ENCODE peak calls at places on chromosomes 13 and 19, in seven cellular contexts. Y, D, I, M, W, T and K are unnamed samples.

GRCh38 chr19:2207991-2208860 is 27.9 kb downstream of the PLEKHJ1 start:
- ATAC-seq in Y (no peak), D (peak), I (peak), M (peak), W (peak), T (no peak), K (peak)

GRCh38 chr19:10885241-10886169 is 14.2 kb downstream of the CARM1 start:
- ATAC-seq in Y (no peak), D (no peak), I (no peak), M (no peak), W (no peak), T (no peak), K (no peak)

GRCh38 chr19:2675892-2676291 is 26.6 kb downstream of the GNG7 start:
- ATAC-seq in Y (no peak), D (no peak), I (no peak), M (no peak), W (no peak), T (no peak), K (no peak)

GRCh38 chr19:55305491-55305890 is 19.6 kb downstream of the TMEM150B start:
- ATAC-seq in Y (peak), D (peak), I (peak), M (no peak), W (peak), T (peak), K (peak)

GRCh38 chr13:93818345-93818744 is 591.7 kb downstream of the GPC6 start:
- ATAC-seq in Y (no peak), D (no peak), I (no peak), M (no peak), W (no peak), T (no peak), K (no peak)

GRCh38 chr13:67769987-67770341 is 539.8 kb upstream of the PCDH9 start:
- ATAC-seq in Y (no peak), D (no peak), I (no peak), M (no peak), W (no peak), T (no peak), K (no peak)

GRCh38 chr13:48542138-48542537 is 9.3 kb upstream of the RCBTB2 start:
- ATAC-seq in Y (peak), D (no peak), I (no peak), M (no peak), W (no peak), T (peak), K (no peak)

GRCh38 chr13:24650157-24650556 is 30.1 kb upstream of the ATP12A start:
- ATAC-seq in Y (no peak), D (no peak), I (no peak), M (no peak), W (no peak), T (no peak), K (no peak)

GRCh38 chr13:99027661-99028425 is 50.0 kb upstream of the DOCK9 start:
- ATAC-seq in Y (no peak), D (no peak), I (no peak), M (no peak), W (no peak), T (no peak), K (no peak)

GRCh38 chr13:113726961-113727411 is 32.0 kb upstream of the TMEM255B start:
- ATAC-seq in Y (no peak), D (no peak), I (no peak), M (no peak), W (no peak), T (peak), K (no peak)

GRCh38 chr19:33740811-33741396 is 55.8 kb upstream of the KCTD15 start:
- ATAC-seq in Y (peak), D (peak), I (no peak), M (no peak), W (peak), T (no peak), K (no peak)

GRCh38 chr19:28541602-28542393 is 671.2 kb downstream of the UQCRFS1 start:
- ATAC-seq in Y (no peak), D (no peak), I (no peak), M (no peak), W (peak), T (no peak), K (no peak)

GRCh38 chr13:39483326-39483725 is 119.7 kb downstream of the LHFPL6 start:
- ATAC-seq in Y (no peak), D (no peak), I (no peak), M (no peak), W (no peak), T (no peak), K (no peak)

GRCh38 chr13:52776726-52777125 is 37.1 kb upstream of the CNMD start:
- ATAC-seq in Y (no peak), D (no peak), I (no peak), M (no peak), W (no peak), T (no peak), K (no peak)

GRCh38 chr13:32284927-32285632 is 30.1 kb downstream of the ZAR1L start:
- ATAC-seq in Y (peak), D (no peak), I (no peak), M (peak), W (no peak), T (peak), K (peak)

GRCh38 chr19:27744926-27745844 is 1467.8 kb downstream of the UQCRFS1 start:
- ATAC-seq in Y (no peak), D (no peak), I (no peak), M (no peak), W (no peak), T (peak), K (no peak)

GRCh38 chr13:37755349-37755748 is 114.2 kb downstream of the TRPC4 start:
- ATAC-seq in Y (no peak), D (no peak), I (no peak), M (no peak), W (no peak), T (no peak), K (no peak)

GRCh38 chr19:51372649-51373504 is at the start of gene NKG7:
- ATAC-seq in Y (no peak), D (no peak), I (peak), M (no peak), W (no peak), T (no peak), K (no peak)

GRCh38 chr19:19600793-19601346 is 17.6 kb downstream of the PBX4 start:
- ATAC-seq in Y (no peak), D (no peak), I (no peak), M (no peak), W (no peak), T (no peak), K (no peak)

GRCh38 chr13:41196620-41197019 is 2.3 kb upstream of the KBTBD7 start:
- ATAC-seq in Y (no peak), D (no peak), I (no peak), M (no peak), W (no peak), T (no peak), K (no peak)

GRCh38 chr19:51784922-51785690 is 9.9 kb upstream of the FPR3 start:
- ATAC-seq in Y (no peak), D (no peak), I (peak), M (no peak), W (peak), T (no peak), K (peak)

GRCh38 chr13:54133721-54134120 is 1105.1 kb downstream of the OLFM4 start:
- ATAC-seq in Y (no peak), D (no peak), I (no peak), M (no peak), W (no peak), T (no peak), K (no peak)

GRCh38 chr19:55133639-55134444 is 15.2 kb downstream of the TNNT1 start:
- ATAC-seq in Y (no peak), D (no peak), I (peak), M (no peak), W (peak), T (no peak), K (no peak)

GRCh38 chr19:29120471-29120870 is 92.5 kb downstream of the UQCRFS1 start:
- ATAC-seq in Y (no peak), D (no peak), I (no peak), M (no peak), W (no peak), T (no peak), K (no peak)

GRCh38 chr19:17420267-17420924 is 549 bp downstream of the MVB12A start:
- ATAC-seq in Y (peak), D (peak), I (peak), M (peak), W (no peak), T (peak), K (peak)

GRCh38 chr13:66835040-66835628 is 395.0 kb downstream of the PCDH9 start:
- ATAC-seq in Y (peak), D (peak), I (no peak), M (no peak), W (peak), T (peak), K (peak)

GRCh38 chr13:101267656-101268055 is 148.7 kb downstream of the NALCN start:
- ATAC-seq in Y (no peak), D (no peak), I (no peak), M (no peak), W (no peak), T (no peak), K (no peak)

GRCh38 chr19:23343434-23344010 is 51.7 kb downstream of the ZNF91 start:
- ATAC-seq in Y (no peak), D (no peak), I (no peak), M (no peak), W (no peak), T (no peak), K (no peak)

GRCh38 chr19:23346696-23347095 is 48.6 kb downstream of the ZNF91 start:
- ATAC-seq in Y (no peak), D (no peak), I (no peak), M (no peak), W (no peak), T (no peak), K (no peak)

GRCh38 chr19:23351806-23352205 is 43.5 kb downstream of the ZNF91 start:
- ATAC-seq in Y (no peak), D (no peak), I (no peak), M (no peak), W (no peak), T (no peak), K (no peak)

DNA sequence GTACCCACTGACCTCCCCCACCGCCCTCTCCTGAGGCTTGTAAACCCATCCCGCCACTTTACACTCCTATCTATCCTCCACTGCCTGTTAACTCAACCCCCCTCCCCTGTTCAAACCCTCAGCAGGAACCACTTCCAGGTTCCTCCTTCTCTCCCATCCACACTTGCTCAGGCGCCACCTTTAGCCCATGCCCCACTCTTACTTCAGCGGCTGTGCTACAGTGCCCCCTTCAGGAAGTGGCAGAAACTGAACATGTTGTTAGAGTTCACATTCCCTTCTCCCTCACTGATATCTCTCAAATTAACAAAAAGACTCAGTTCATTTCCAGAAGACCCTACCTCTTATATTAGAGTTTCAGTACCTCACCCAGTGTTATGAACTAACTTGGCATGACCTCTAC is 49.4 kb downstream of the ZNF91 start:
- ATAC-seq in Y (no peak), D (no peak), I (no peak), M (no peak), W (no peak), T (no peak), K (no peak)
- TF ChIP-seq CTCF in Y (no peak), D (no peak), I (no peak), M (no peak), W (peak), T (no peak), K (no peak)

GRCh38 chr19:45443462-45444317 is 20.0 kb upstream of the ERCC1 start:
- ATAC-seq in Y (peak), D (peak), I (peak), M (peak), W (peak), T (peak), K (peak)
- TF ChIP-seq POLR2A in Y (no peak), D (peak), I (no peak), M (peak), W (peak), T (peak), K (peak)

GRCh38 chr19:49684251-49684982 is 5.0 kb upstream of the ADM5 start:
- ATAC-seq in Y (peak), D (peak), I (peak), M (no peak), W (peak), T (no peak), K (no peak)
- TF ChIP-seq CTCF in Y (peak), D (peak), I (peak), M (no peak), W (peak), T (peak), K (peak)

GRCh38 chr13:29923554-29924481 is 73.4 kb upstream of the UBL3 start:
- ATAC-seq in Y (peak), D (peak), I (peak), M (peak), W (peak), T (peak), K (peak)
- TF ChIP-seq POLR2A in Y (no peak), D (no peak), I (no peak), M (peak), W (no peak), T (no peak), K (no peak)

GRCh38 chr13:50726164-50726563 is 117.3 kb downstream of the DLEU7 start:
- ATAC-seq in Y (no peak), D (no peak), I (no peak), M (no peak), W (no peak), T (no peak), K (no peak)

GRCh38 chr13:50722437-50723125 is 120.9 kb downstream of the DLEU7 start:
- ATAC-seq in Y (no peak), D (no peak), I (no peak), M (no peak), W (no peak), T (no peak), K (no peak)

GRCh38 chr13:50721664-50721976 is 121.9 kb downstream of the DLEU7 start:
- ATAC-seq in Y (no peak), D (no peak), I (no peak), M (no peak), W (no peak), T (no peak), K (no peak)

GRCh38 chr13:50724913-50725312 is 118.6 kb downstream of the DLEU7 start:
- ATAC-seq in Y (no peak), D (no peak), I (no peak), M (no peak), W (no peak), T (no peak), K (no peak)

GRCh38 chr13:50724438-50724837 is 119.1 kb downstream of the DLEU7 start:
- ATAC-seq in Y (no peak), D (no peak), I (no peak), M (no peak), W (no peak), T (no peak), K (no peak)
- TF ChIP-seq CTCF in Y (no peak), D (no peak), I (no peak), M (no peak), W (no peak), T (no peak), K (no peak)

GRCh38 chr19:43619262-43620060 is at the start of gene ZNF428:
- ATAC-seq in Y (peak), D (peak), I (peak), M (peak), W (peak), T (peak), K (peak)
- TF ChIP-seq POLR2A in Y (peak), D (peak), I (peak), M (peak), W (peak), T (peak), K (peak)

DNA sequence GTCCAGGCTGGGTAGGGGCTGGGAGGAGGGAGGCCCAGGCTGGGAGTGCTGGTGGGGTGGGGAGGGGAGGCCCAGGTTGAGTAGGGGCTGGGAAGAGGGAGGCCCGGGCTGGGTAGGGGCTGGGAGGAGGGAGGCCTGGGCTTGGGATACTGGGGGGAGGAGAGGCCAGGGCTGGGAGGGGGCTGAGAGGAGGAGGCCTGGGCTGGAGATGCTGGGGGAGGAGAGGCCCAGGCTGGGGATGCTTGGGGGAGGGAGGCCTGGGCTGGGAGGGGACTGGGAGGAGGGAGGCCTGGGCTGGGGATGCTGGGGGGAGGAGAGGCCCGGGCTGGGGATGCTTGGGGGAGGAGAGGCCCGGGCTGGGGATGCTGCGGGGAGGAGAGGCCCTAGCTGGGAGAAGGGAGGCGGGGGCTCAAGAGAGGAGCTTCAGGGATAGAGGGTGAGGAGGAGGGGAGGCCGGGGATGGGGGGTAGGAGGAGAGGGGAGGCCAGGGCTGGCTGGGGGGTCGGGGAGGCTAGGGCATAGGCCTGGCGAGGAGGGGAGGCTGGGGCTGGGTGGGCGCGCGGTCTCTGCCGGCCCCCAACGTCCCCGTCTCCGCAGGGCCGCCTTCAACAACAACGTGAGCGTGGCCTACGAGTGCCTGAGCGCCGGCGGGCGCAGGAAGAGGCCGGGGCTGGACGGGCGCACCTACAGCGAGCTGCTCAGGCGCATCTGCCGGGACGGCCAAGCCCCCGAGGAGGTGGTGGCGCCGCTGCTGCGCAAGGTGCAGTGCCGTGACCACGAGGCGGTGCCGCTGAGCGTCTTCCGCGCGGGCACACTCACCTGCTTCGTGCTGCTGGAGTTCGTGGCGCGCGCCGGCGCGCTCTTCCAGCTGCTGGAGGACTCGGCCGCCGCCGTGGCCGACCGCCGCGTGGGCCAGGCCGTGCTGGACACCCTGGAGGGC is 11.3 kb downstream of the TPGS1 start:
- ATAC-seq in Y (peak), D (peak), I (peak), M (no peak), W (peak), T (no peak), K (peak)
- TF ChIP-seq CTCF in Y (no peak), D (no peak), I (no peak), M (no peak), W (no peak), T (no peak), K (peak)

DNA sequence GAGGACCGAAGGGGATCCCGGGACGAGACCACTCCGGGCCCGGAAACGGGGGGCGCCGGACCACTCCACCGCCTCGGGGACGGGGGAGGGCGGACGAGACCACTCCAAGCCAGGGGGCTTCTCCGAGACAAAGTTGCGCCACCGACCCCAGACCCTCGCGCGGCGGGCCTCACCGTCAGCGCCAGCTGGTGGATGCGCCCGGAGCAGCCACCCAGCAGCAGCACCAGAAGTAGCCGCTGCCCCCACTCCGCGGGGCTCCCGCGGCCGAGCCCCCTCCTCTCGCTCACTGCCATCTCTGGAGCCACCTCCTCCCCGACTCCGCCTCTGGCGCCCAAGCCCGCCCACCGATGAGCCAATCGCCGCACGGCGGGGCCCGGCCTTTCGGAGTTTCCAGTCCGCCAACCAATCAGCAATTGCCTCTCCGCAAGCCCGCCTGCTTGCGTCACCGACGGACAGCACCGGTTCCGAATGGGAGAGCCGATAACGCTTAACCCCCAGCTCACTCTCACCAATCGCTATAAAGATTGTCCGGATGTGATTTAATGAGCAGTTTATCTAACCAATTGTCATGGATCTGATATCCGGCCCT is at the start of gene GPR108:
- ATAC-seq in Y (peak), D (peak), I (peak), M (peak), W (peak), T (peak), K (peak)
- TF ChIP-seq POLR2A in Y (peak), D (no peak), I (peak), M (peak), W (no peak), T (peak), K (peak)

DNA sequence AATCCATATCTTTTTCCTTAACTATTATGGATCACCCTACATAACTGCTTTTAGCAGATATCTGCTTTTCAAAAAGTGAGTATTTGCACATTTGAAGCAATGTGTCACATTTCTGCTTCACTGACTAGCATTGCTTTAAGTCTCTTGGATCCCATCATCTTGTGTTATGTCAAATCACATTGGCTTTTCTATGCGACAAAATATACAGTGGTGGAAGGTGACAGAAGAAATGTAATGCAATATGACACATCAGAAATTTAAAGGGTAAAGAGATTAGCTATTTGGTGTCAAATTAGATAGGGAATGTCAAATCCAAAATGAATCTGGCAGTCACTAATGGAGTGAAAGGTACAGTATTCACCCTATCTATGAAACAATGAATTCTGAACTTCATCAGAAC is 1282.1 kb upstream of the PCDH20 start:
- ATAC-seq in Y (no peak), D (no peak), I (no peak), M (no peak), W (no peak), T (no peak), K (no peak)
- TF ChIP-seq CTCF in Y (no peak), D (no peak), I (no peak), M (no peak), W (no peak), T (no peak), K (no peak)